ENCODE peak calls at places on chromosomes 11 and 22, in eight cellular contexts. X, F, D, J, M, K, S and R are unnamed samples.

GRCh38 chr11:112795142-112795815 is 165.9 kb upstream of the NCAM1 start:
- DNase-seq in J (no peak), D (peak; percentile 72), K (peak; percentile 36), X (no peak), M (peak; percentile 70), F (no peak), S (peak; percentile 26), R (peak; percentile 55)

GRCh38 chr22:49699928-49700498 is 127.7 kb downstream of the BRD1 start:
- DNase-seq in J (no peak), D (no peak), K (no peak), F (no peak), M (no peak), X (no peak), S (no peak), R (no peak)

GRCh38 chr11:396948-397548 is 3.0 kb downstream of the PKP3 start:
- DNase-seq in K (peak; percentile 54), D (no peak), J (peak; percentile 36), M (no peak), X (peak; percentile 44), S (peak; percentile 76), F (peak; percentile 84), R (no peak)

GRCh38 chr11:97454988-97455387 is 1065.2 kb downstream of the JRKL start:
- DNase-seq in X (no peak), K (peak; percentile 30), D (peak; percentile 18), J (no peak), M (no peak), F (no peak), S (no peak), R (no peak)

GRCh38 chr22:19705181-19705934 is 8.9 kb upstream of the SEPTIN5 start:
- DNase-seq in M (no peak), D (no peak), S (no peak), K (peak; percentile 91), F (no peak), X (no peak), J (no peak), R (no peak)

GRCh38 chr22:47033648-47034000 is 271.2 kb downstream of the TBC1D22A start:
- DNase-seq in S (no peak), F (peak; percentile 42), D (no peak), X (no peak), K (no peak), M (no peak), J (no peak), R (no peak)

GRCh38 chr22:29079218-29079901 is 6.5 kb downstream of the KREMEN1 start:
- DNase-seq in K (peak; percentile 86), F (no peak), M (no peak), X (no peak), S (no peak), D (peak; percentile 27), J (no peak), R (peak; percentile 84)

GRCh38 chr11:2474059-2474901 is 29.5 kb downstream of the KCNQ1 start:
- DNase-seq in F (no peak), K (no peak), X (no peak), S (no peak), M (no peak), D (no peak), J (no peak), R (peak; percentile 36)

GRCh38 chr22:24137595-24137994 is 43.7 kb upstream of the SUSD2 start:
- DNase-seq in J (peak; percentile 83), F (no peak), X (no peak), S (no peak), K (no peak), D (no peak), M (no peak), R (no peak)

GRCh38 chr11:67997460-67997921 is 6.4 kb downstream of the UNC93B1 start:
- DNase-seq in M (no peak), S (no peak), K (no peak), D (no peak), J (no peak), X (no peak), F (no peak), R (no peak)